ENCODE peak calls at places on chromosomes 13 and 19, in seven cellular contexts. C, U, F, Q, S, K and V are unnamed samples.

GRCh38 chr13:44197791-44198770 is 175.5 kb upstream of the SERP2 start:
- DNase-seq in C (no peak), U (no peak), F (peak; percentile 40), Q (no peak), S (peak; percentile 78), K (no peak), V (no peak)

GRCh38 chr13:67139551-67139950 is 90.6 kb downstream of the PCDH9 start:
- DNase-seq in C (no peak), U (no peak), F (no peak), Q (no peak), S (no peak), K (no peak), V (no peak)

GRCh38 chr13:29676535-29676934 is 81.0 kb upstream of the SLC7A1 start:
- DNase-seq in C (no peak), U (peak; percentile 82), F (peak; percentile 7), Q (no peak), S (no peak), K (no peak), V (no peak)

GRCh38 chr13:96511587-96511986 is 421.7 kb downstream of the HS6ST3 start:
- DNase-seq in C (no peak), U (no peak), F (no peak), Q (no peak), S (no peak), K (no peak), V (no peak)

GRCh38 chr19:42942187-42942789 is 5.3 kb upstream of the PSG7 start:
- DNase-seq in C (peak; percentile 55), U (peak; percentile 27), F (no peak), Q (no peak), S (no peak), K (no peak), V (no peak)

GRCh38 chr13:21675095-21676007 is 4.5 kb downstream of the FGF9 start:
- DNase-seq in C (peak; percentile 57), U (no peak), F (no peak), Q (no peak), S (peak; percentile 85), K (peak; percentile 50), V (peak; percentile 81)

GRCh38 chr19:6501740-6502648 is at the start of gene TUBB4A:
- DNase-seq in C (peak; percentile 50), U (no peak), F (no peak), Q (no peak), S (no peak), K (no peak), V (peak; percentile 86)

GRCh38 chr19:17341845-17342244 is 4.5 kb downstream of the GTPBP3 start:
- DNase-seq in C (no peak), U (no peak), F (no peak), Q (no peak), S (no peak), K (no peak), V (no peak)

GRCh38 chr13:45860240-45860639 is 8.7 kb upstream of the SIAH3 start:
- DNase-seq in C (no peak), U (no peak), F (no peak), Q (no peak), S (no peak), K (no peak), V (no peak)

GRCh38 chr19:55495646-55496349 is 7.6 kb downstream of the SSC5D start:
- DNase-seq in C (no peak), U (no peak), F (no peak), Q (no peak), S (no peak), K (peak; percentile 26), V (no peak)

GRCh38 chr13:79423801-79424642 is 18.0 kb upstream of the RBM26 start:
- DNase-seq in C (no peak), U (peak; percentile 66), F (peak; percentile 71), Q (no peak), S (peak; percentile 21), K (no peak), V (no peak)

GRCh38 chr13:66794340-66795031 is 435.6 kb downstream of the PCDH9 start:
- DNase-seq in C (no peak), U (no peak), F (no peak), Q (no peak), S (no peak), K (no peak), V (no peak)

GRCh38 chr13:49733181-49733951 is 42.1 kb upstream of the EBPL start:
- DNase-seq in C (no peak), U (no peak), F (peak; percentile 5), Q (no peak), S (no peak), K (peak; percentile 52), V (no peak)

GRCh38 chr19:7744871-7745270 is 2.5 kb downstream of the CD209 start:
- DNase-seq in C (no peak), U (no peak), F (no peak), Q (peak; percentile 67), S (no peak), K (no peak), V (peak; percentile 32)

GRCh38 chr13:20121154-20121515 is 39.7 kb downstream of the GJA3 start:
- DNase-seq in C (no peak), U (peak; percentile 37), F (peak; percentile 41), Q (no peak), S (no peak), K (no peak), V (no peak)

GRCh38 chr19:35171730-35172129 is 17.2 kb downstream of the FXYD5 start:
- DNase-seq in C (no peak), U (no peak), F (no peak), Q (no peak), S (no peak), K (no peak), V (no peak)

GRCh38 chr13:74301200-74302063 is 167.2 kb upstream of the KLF12 start:
- DNase-seq in C (peak; percentile 17), U (no peak), F (no peak), Q (no peak), S (no peak), K (no peak), V (no peak)

GRCh38 chr13:47499358-47500150 is 501.5 kb downstream of the SUCLA2 start:
- DNase-seq in C (no peak), U (peak; percentile 75), F (peak; percentile 71), Q (no peak), S (no peak), K (no peak), V (no peak)